ENCODE peak calls at places on chromosomes 3 and 15, in five cellular contexts. S is ovary; R is CD8-positive, alpha-beta T cell; F is mammary epithelial cell; T is fibroblast of lung. C is an unnamed sample.

GRCh38 chr15:72722071-72722696 is 36.2 kb downstream of the BBS4 start:
- DNase-seq in S (peak; percentile 26), R (peak; percentile 66), F (peak; percentile 41), T (peak; percentile 78), C (peak; percentile 53)

GRCh38 chr3:72161870-72162617 is 377.1 kb upstream of the PROK2 start:
- DNase-seq in S (peak; percentile 42), R (no peak), F (peak; percentile 48), T (peak; percentile 38), C (no peak)

GRCh38 chr15:70200511-70200991 is 102.8 kb upstream of the TLE3 start:
- DNase-seq in S (no peak), R (no peak), F (no peak), T (peak; percentile 19), C (no peak)

GRCh38 chr3:189530822-189531221 is 100.4 kb upstream of the TP63 start:
- DNase-seq in S (no peak), R (no peak), F (peak; percentile 79), T (no peak), C (no peak)

GRCh38 chr15:45179221-45179985 is 8.4 kb downstream of the SHF start:
- DNase-seq in S (no peak), R (peak; percentile 59), F (peak; percentile 62), T (no peak), C (peak; percentile 76)

GRCh38 chr3:156558389-156558788 is 3.5 kb upstream of the SSR3 start:
- DNase-seq in S (no peak), R (no peak), F (no peak), T (no peak), C (no peak)

GRCh38 chr3:39254806-39255449 is 24.9 kb downstream of the CX3CR1 start:
- DNase-seq in S (no peak), R (no peak), F (peak; percentile 45), T (no peak), C (no peak)

GRCh38 chr3:43161684-43162512 is 56.0 kb upstream of the POMGNT2 start:
- DNase-seq in S (no peak), R (no peak), F (no peak), T (peak; percentile 89), C (no peak)

GRCh38 chr3:38002291-38002876 is 11.8 kb downstream of the VILL start:
- DNase-seq in S (peak; percentile 23), R (no peak), F (no peak), T (no peak), C (peak; percentile 26)

GRCh38 chr15:96362759-96363678 is 32.5 kb downstream of the NR2F2 start:
- DNase-seq in S (no peak), R (no peak), F (no peak), T (no peak), C (no peak)

GRCh38 chr3:105868450-105868744 is 415 bp downstream of the CBLB start:
- DNase-seq in S (no peak), R (no peak), F (no peak), T (peak; percentile 46), C (peak; percentile 91)

GRCh38 chr3:187403768-187404270 is 35.6 kb downstream of the RTP4 start:
- DNase-seq in S (no peak), R (no peak), F (peak; percentile 99), T (peak; percentile 79), C (no peak)

GRCh38 chr15:66758844-66759243 is 56.8 kb downstream of the SMAD6 start:
- DNase-seq in S (no peak), R (no peak), F (peak; percentile 40), T (no peak), C (no peak)

GRCh38 chr3:175777495-175777894 is 918.4 kb downstream of the NAALADL2 start:
- DNase-seq in S (no peak), R (no peak), F (peak; percentile 1), T (peak; percentile 33), C (no peak)

GRCh38 chr15:63694184-63694583 is 97.0 kb downstream of the FBXL22 start:
- DNase-seq in S (no peak), R (no peak), F (no peak), T (no peak), C (no peak)

GRCh38 chr3:139764069-139764905 is 86.5 kb upstream of the NMNAT3 start:
- DNase-seq in S (no peak), R (no peak), F (no peak), T (peak; percentile 31), C (no peak)

GRCh38 chr3:157294444-157294843 is 134.5 kb upstream of the CCNL1 start:
- DNase-seq in S (no peak), R (no peak), F (no peak), T (no peak), C (no peak)

GRCh38 chr15:39030291-39031070 is 465.9 kb upstream of the RASGRP1 start:
- DNase-seq in S (no peak), R (no peak), F (no peak), T (no peak), C (no peak)

DNA sequence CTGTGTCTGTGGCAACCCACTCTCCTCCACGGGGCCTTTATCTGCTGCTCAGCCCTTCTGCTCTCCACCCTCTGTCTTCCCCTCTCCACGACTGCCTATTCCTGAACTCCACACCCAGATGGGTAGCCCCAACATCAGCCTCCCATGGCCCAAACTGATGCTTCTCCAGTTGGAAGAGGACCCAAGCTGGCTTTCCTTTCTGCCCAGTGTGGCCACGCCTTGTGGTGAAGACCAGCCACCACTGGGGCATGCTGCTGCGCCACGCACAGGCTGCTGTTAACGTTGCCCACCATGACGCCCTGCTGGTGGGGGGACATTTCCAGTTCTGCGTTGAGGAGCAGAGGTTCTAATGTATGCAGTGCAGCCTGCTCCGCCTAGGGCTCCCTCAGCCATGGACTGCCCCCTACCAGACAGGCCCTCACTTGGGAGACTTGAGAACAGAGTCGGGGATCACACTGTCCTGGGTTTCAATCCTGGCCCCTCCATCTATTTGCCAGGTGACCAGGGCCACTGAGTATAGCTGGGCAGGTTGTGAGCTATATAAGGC is 26.9 kb downstream of the CFAP100 start:
- DNase-seq in S (no peak), R (no peak), F (no peak), T (no peak), C (no peak)
- H3K27ac ChIP-seq in S (no peak overlapping the region), R (no peak overlapping the region), F (no peak overlapping the region), T (no peak overlapping the region), C (no peak overlapping the region)

DNA sequence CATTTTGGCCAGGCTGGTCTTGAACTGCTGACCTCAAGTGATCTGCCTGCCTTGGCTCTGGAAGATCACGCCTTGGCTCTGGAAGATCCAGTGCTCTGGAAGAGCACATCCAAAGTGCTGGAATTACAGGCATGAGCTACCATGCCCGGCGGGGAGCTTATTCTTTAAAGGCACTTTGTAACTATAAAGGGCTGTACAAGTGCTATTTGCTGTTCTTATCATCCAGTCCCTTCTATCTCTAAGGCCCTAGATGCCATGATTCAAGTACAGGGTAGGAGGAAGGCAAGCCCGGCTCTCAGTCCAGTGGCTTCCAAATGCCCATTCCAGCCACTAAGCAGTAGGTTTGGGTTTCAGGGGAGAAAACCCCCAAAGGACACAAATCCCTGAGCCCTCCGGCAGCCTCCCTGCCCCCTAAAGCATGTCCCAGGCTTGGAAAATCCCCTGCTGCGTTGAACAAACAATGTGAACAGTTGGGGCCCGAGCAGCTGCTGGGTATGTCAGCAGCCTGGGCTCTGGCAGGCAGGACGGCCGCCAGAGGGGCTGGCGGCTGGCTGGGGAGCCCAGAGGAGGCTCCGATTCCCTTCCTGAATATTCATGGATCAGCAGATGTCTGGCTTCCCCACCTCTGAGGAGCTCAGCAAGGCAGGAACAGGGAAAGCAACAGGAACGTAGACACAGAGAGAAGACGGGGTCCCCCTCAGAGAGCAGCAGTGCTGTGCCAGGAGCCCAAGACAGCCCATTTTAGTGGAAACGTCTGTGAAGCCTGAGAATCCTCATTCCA is 7.7 kb downstream of the IGDCC4 start:
- DNase-seq in S (peak; percentile 58), R (no peak), F (no peak), T (peak; percentile 50), C (no peak)
- TF ChIP-seq CTCF in S (no peak), R (no peak), F (no peak), T (no peak), C (no peak)

DNA sequence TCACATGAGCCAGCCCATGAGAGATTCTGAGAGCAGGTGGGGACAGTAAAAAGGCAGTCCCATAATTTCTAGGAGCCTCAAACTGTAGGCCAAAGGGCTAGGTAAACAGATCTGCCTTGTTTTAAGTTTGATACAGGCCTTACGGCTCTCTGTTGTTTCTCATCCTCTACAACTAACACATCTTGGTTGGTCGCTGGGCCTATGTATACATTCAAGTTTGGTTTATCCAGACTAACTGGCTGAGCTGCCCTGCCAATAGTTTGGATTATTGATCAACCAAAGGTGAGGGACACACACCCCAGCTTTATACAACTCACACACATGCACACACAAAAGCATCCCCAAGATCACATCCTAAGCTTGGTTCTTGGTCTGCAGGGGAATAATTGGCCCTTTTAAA is 3.0 kb downstream of the SIAH2 start:
- DNase-seq in S (no peak), R (no peak), F (no peak), T (no peak), C (no peak)
- H3K27ac ChIP-seq in S (no peak overlapping the region), R (peak overlapping the region; percentile 38), F (no peak overlapping the region), T (no peak overlapping the region), C (peak overlapping the region; percentile 16)

GRCh38 chr3:133611534-133611933 is 38.0 kb downstream of the CDV3 start:
- DNase-seq in S (no peak), R (no peak), F (no peak), T (no peak), C (no peak)

GRCh38 chr3:133606342-133606741 is 32.9 kb downstream of the CDV3 start:
- DNase-seq in S (no peak), R (no peak), F (no peak), T (no peak), C (no peak)

GRCh38 chr3:133610031-133610430 is 36.5 kb downstream of the CDV3 start:
- DNase-seq in S (no peak), R (no peak), F (no peak), T (no peak), C (no peak)

GRCh38 chr3:133608405-133608804 is 34.9 kb downstream of the CDV3 start:
- DNase-seq in S (no peak), R (no peak), F (no peak), T (no peak), C (no peak)

GRCh38 chr3:133606902-133607301 is 33.4 kb downstream of the CDV3 start:
- DNase-seq in S (no peak), R (no peak), F (no peak), T (no peak), C (no peak)
- TF ChIP-seq CTCF in S (no peak), R (no peak), F (no peak), T (no peak), C (no peak)

GRCh38 chr3:49461443-49462171 is 8.5 kb upstream of the DAG1 start:
- DNase-seq in S (no peak), R (no peak), F (peak; percentile 62), T (no peak), C (no peak)
- H3K27ac ChIP-seq in S (no peak overlapping the region), R (no peak overlapping the region), F (no peak overlapping the region), T (no peak overlapping the region), C (peak overlapping the region; percentile 39)

DNA sequence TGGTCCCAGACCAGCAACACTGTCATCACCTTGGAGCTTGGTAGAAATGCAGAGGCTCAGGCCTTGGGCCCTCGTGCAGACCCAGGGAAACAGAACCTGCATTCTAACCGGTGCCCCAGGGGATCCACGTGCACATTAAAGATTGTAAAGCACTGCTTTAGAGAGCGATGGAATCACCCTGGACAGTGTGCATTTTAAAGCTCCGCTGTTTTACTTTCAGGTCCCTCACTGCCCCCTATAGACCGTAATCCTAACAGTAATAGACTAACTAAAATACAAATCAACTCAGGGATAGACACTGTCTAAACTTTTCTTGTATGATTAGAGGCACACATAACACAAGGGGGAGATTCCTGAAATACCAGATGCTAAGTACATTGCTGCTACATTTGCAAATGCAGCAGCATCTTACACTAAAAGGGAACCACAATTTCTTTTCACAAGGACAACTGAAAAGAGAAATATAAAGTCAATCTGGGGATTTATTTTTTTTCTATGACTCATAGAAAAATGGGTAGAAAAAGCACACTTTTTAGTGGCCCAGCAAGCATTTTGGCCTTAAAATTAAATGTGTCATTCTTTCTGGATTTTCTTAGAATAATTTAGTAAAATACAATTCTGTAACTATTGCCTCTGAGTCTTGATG is 10.5 kb upstream of the SH3GL3 start:
- DNase-seq in S (no peak), R (no peak), F (peak; percentile 61), T (peak; percentile 72), C (no peak)
- TF ChIP-seq CTCF in S (no peak), R (no peak), F (peak; percentile 64), T (peak; percentile 63), C (no peak)